ENCODE peak calls at places on chromosome 3, in seven cellular contexts. V is GM12892; H is cardiac septum; E is left cardiac atrium; O is NCI-H345; I is EL; D is activated CD4-positive, alpha-beta memory T cell treated with anti-CD3 and anti-CD28 coated beads, Interleukin-2, amount 10 ng/mL, durations not matched to agents 7 days and 5 days. G is an unnamed sample.

GRCh38 chr3:187367561-187368103 is 553 bp upstream of the RTP4 start:
- DNase-seq in V (no peak), H (no peak), E (peak), O (no peak), I (no peak), D (peak), G (no peak)

GRCh38 chr3:177824190-177824786 is 627.0 kb upstream of the TBL1XR1 start:
- DNase-seq in V (no peak), H (no peak), E (peak), O (peak), I (peak), D (no peak), G (no peak)

GRCh38 chr3:31235062-31235704 is 297.5 kb upstream of the STT3B start:
- DNase-seq in V (no peak), H (no peak), E (no peak), O (no peak), I (peak), D (no peak), G (no peak)

GRCh38 chr3:172710709-172711456 is at the start of gene NCEH1:
- DNase-seq in V (peak), H (peak), E (peak), O (peak), I (peak), D (peak), G (peak)

GRCh38 chr3:107938128-107938527 is 152.7 kb downstream of the CD47 start:
- DNase-seq in V (no peak), H (no peak), E (no peak), O (no peak), I (peak), D (no peak), G (no peak)

GRCh38 chr3:26099692-26100091 is 309.8 kb downstream of the OXSM start:
- DNase-seq in V (no peak), H (no peak), E (no peak), O (no peak), I (no peak), D (no peak), G (no peak)

GRCh38 chr3:3065876-3066275 is 44.3 kb downstream of the IL5RA start:
- DNase-seq in V (no peak), H (no peak), E (no peak), O (no peak), I (no peak), D (no peak), G (no peak)

GRCh38 chr3:37946531-37946889 is 44.1 kb upstream of the VILL start:
- DNase-seq in V (no peak), H (no peak), E (no peak), O (no peak), I (no peak), D (no peak), G (no peak)

GRCh38 chr3:177251756-177252155 is 54.5 kb upstream of the TBL1XR1 start:
- DNase-seq in V (no peak), H (no peak), E (no peak), O (no peak), I (no peak), D (no peak), G (no peak)

GRCh38 chr3:186802701-186803100 is 3.6 kb downstream of the RFC4 start:
- DNase-seq in V (no peak), H (no peak), E (no peak), O (no peak), I (no peak), D (no peak), G (no peak)

GRCh38 chr3:9347887-9348286 is 15.0 kb upstream of the THUMPD3 start:
- DNase-seq in V (no peak), H (no peak), E (no peak), O (no peak), I (peak), D (no peak), G (no peak)

GRCh38 chr3:101567528-101568317 is 6.1 kb downstream of the TRMT10C start:
- DNase-seq in V (no peak), H (no peak), E (no peak), O (no peak), I (peak), D (peak), G (no peak)

GRCh38 chr3:124607163-124607562 is 123.1 kb upstream of the UMPS start:
- DNase-seq in V (no peak), H (no peak), E (no peak), O (no peak), I (peak), D (no peak), G (no peak)

GRCh38 chr3:65596511-65597224 is 442.1 kb downstream of the MAGI1 start:
- DNase-seq in V (no peak), H (no peak), E (no peak), O (no peak), I (no peak), D (no peak), G (no peak)

GRCh38 chr3:112092439-112093179 is 6.4 kb downstream of the C3orf52 start:
- DNase-seq in V (no peak), H (no peak), E (no peak), O (no peak), I (peak), D (no peak), G (no peak)

GRCh38 chr3:106518516-106518915 is 649.7 kb upstream of the CBLB start:
- DNase-seq in V (no peak), H (no peak), E (no peak), O (no peak), I (peak), D (no peak), G (no peak)

GRCh38 chr3:32303051-32303786 is 64.7 kb downstream of the CMTM8 start:
- DNase-seq in V (no peak), H (no peak), E (no peak), O (no peak), I (no peak), D (no peak), G (no peak)

GRCh38 chr3:171614318-171614967 is 154.2 kb upstream of the TNIK start:
- DNase-seq in V (no peak), H (no peak), E (no peak), O (no peak), I (peak), D (peak), G (no peak)

GRCh38 chr3:146065573-146066006 is 95.4 kb downstream of the PLOD2 start:
- DNase-seq in V (no peak), H (no peak), E (no peak), O (peak), I (peak), D (no peak), G (no peak)

GRCh38 chr3:89184596-89184995 is 77.2 kb downstream of the EPHA3 start:
- DNase-seq in V (no peak), H (no peak), E (no peak), O (no peak), I (no peak), D (no peak), G (no peak)

GRCh38 chr3:73729969-73730440 is 105.3 kb upstream of the PDZRN3 start:
- DNase-seq in V (no peak), H (no peak), E (no peak), O (no peak), I (no peak), D (no peak), G (no peak)

GRCh38 chr3:136070334-136070733 is 104.8 kb downstream of the PPP2R3A start:
- DNase-seq in V (no peak), H (no peak), E (no peak), O (no peak), I (peak), D (no peak), G (no peak)

GRCh38 chr3:194168994-194169393 is 33.0 kb downstream of the HES1 start:
- DNase-seq in V (no peak), H (no peak), E (no peak), O (no peak), I (no peak), D (no peak), G (no peak)

GRCh38 chr3:186209810-186210752 is 101.2 kb upstream of the ETV5 start:
- DNase-seq in V (no peak), H (peak), E (peak), O (no peak), I (peak), D (no peak), G (no peak)

GRCh38 chr3:39601241-39601640 is 133.8 kb downstream of the MOBP start:
- DNase-seq in V (no peak), H (no peak), E (no peak), O (no peak), I (no peak), D (no peak), G (no peak)

GRCh38 chr3:113166719-113167492 is 44.5 kb upstream of the BOC start:
- DNase-seq in V (no peak), H (no peak), E (peak), O (peak), I (peak), D (no peak), G (no peak)

GRCh38 chr3:52121813-52122212 is 32.4 kb downstream of the POC1A start:
- DNase-seq in V (no peak), H (no peak), E (peak), O (no peak), I (no peak), D (no peak), G (no peak)

GRCh38 chr3:33211444-33211843 is 7.2 kb downstream of the SUSD5 start:
- DNase-seq in V (no peak), H (no peak), E (no peak), O (no peak), I (peak), D (no peak), G (no peak)

GRCh38 chr3:104982130-104982529 is 384.6 kb upstream of the ALCAM start:
- DNase-seq in V (no peak), H (no peak), E (no peak), O (no peak), I (no peak), D (no peak), G (no peak)

GRCh38 chr3:64242435-64242834 is 17.2 kb upstream of the PRICKLE2 start:
- DNase-seq in V (no peak), H (no peak), E (peak), O (peak), I (no peak), D (no peak), G (no peak)

GRCh38 chr3:62686916-62687315 is 188.3 kb downstream of the CADPS start:
- DNase-seq in V (no peak), H (no peak), E (no peak), O (no peak), I (no peak), D (no peak), G (no peak)

G was measured in RWPE2.